ENCODE peak calls at places on chromosome 18, in six cellular contexts. D is sciatic nerve; B is small intestine; U is activated CD8-positive, alpha-beta T cell treated with anti-CD3 and anti-CD28 coated beads, Interleukin-2, amount 10 ng/mL, durations not matched to agents 7 days and 5 days; S is sigmoid colon; F is Panc1. Y is an unnamed sample.

GRCh38 chr18:59878644-59879043 is 21.2 kb upstream of the PMAIP1 start:
- DNase-seq in F (no peak), U (no peak), D (no peak), S (no peak), B (no peak), Y (peak; percentile 49)

GRCh38 chr18:24427484-24427883 is 1.0 kb downstream of the IMPACT start:
- DNase-seq in U (no peak), D (no peak), F (no peak), B (no peak), S (no peak), Y (peak; percentile 32)

GRCh38 chr18:59063300-59063895 is 76.3 kb upstream of the SEC11C start:
- DNase-seq in B (no peak), S (peak; percentile 77), U (no peak), D (no peak), F (no peak), Y (no peak)

GRCh38 chr18:33446604-33447003 is 6.1 kb upstream of the CCDC178 start:
- DNase-seq in D (no peak), S (no peak), U (no peak), B (no peak), F (no peak), Y (no peak)

GRCh38 chr18:22856870-22857269 is 76.3 kb upstream of the RBBP8 start:
- DNase-seq in F (no peak), S (no peak), D (no peak), U (no peak), B (no peak), Y (no peak)

GRCh38 chr18:55478301-55478660 is 109.7 kb downstream of the TCF4 start:
- DNase-seq in U (no peak), D (no peak), B (no peak), S (no peak), F (no peak), Y (no peak)

GRCh38 chr18:9817286-9817685 is 68.5 kb upstream of the TXNDC2 start:
- DNase-seq in D (no peak), B (no peak), U (no peak), F (no peak), S (no peak), Y (no peak)

GRCh38 chr18:4762399-4762798 is 307.3 kb upstream of the DLGAP1 start:
- DNase-seq in D (no peak), F (no peak), U (no peak), S (no peak), B (no peak), Y (no peak)

GRCh38 chr18:61931654-61932379 is 39.0 kb upstream of the RNF152 start:
- DNase-seq in U (no peak), F (no peak), B (no peak), S (no peak), D (no peak), Y (no peak)

GRCh38 chr18:46388295-46388694 is 268.7 kb downstream of the LOXHD1 start:
- DNase-seq in F (no peak), U (no peak), S (no peak), B (no peak), D (no peak), Y (no peak)

GRCh38 chr18:66534110-66534509 is 69.8 kb downstream of the CDH19 start:
- DNase-seq in D (no peak), U (no peak), B (no peak), F (no peak), S (no peak), Y (no peak)

GRCh38 chr18:74084184-74084583 is 63.5 kb downstream of the FBXO15 start:
- DNase-seq in B (no peak), F (no peak), U (no peak), D (no peak), S (no peak), Y (no peak)

GRCh38 chr18:55513199-55513598 is 74.8 kb downstream of the TCF4 start:
- DNase-seq in F (no peak), B (no peak), S (no peak), U (no peak), D (no peak), Y (no peak)

GRCh38 chr18:22186484-22186971 is 17.1 kb downstream of the GATA6 start:
- DNase-seq in F (no peak), U (no peak), D (no peak), B (no peak), S (no peak), Y (peak; percentile 65)

GRCh38 chr18:36461551-36461987 is 164.1 kb downstream of the FHOD3 start:
- DNase-seq in F (no peak), D (no peak), S (no peak), U (no peak), B (no peak), Y (peak; percentile 88)

GRCh38 chr18:45050712-45051639 is 370.3 kb downstream of the SETBP1 start:
- DNase-seq in F (peak; percentile 32), S (no peak), B (peak; percentile 36), U (no peak), D (no peak), Y (peak; percentile 93)

Y was measured in fibroblast of lung.